ENCODE peak calls at places on chromosomes 7 and 10, in six cellular contexts. One of them, this sample, is unnamed.

GRCh38 chr10:18195060-18195799 is 55.0 kb downstream of the CACNB2 start:
- DNase-seq in A172: no peak
- DNase-seq in fibroblast of lung: peak; percentile 37
- DNase-seq in T-helper 17 cell: no peak
- DNase-seq in heart left ventricle: no peak
- DNase-seq in GM12878: no peak
- DNase-seq in this sample: no peak

GRCh38 chr10:49518982-49519578 is 19.8 kb downstream of the ERCC6 start:
- DNase-seq in fibroblast of lung: peak; percentile 56
- DNase-seq in T-helper 17 cell: no peak
- DNase-seq in A172: peak; percentile 54
- DNase-seq in GM12878: no peak
- DNase-seq in heart left ventricle: no peak
- DNase-seq in this sample: peak; percentile 64

GRCh38 chr10:86988501-86988900 is 20.2 kb downstream of the ADIRF start:
- DNase-seq in heart left ventricle: no peak
- DNase-seq in T-helper 17 cell: no peak
- DNase-seq in GM12878: no peak
- DNase-seq in A172: no peak
- DNase-seq in fibroblast of lung: no peak
- DNase-seq in this sample: no peak

GRCh38 chr7:134470864-134471263 is 12.0 kb upstream of the AKR1B1 start:
- DNase-seq in A172: peak; percentile 76
- DNase-seq in heart left ventricle: no peak
- DNase-seq in fibroblast of lung: peak; percentile 69
- DNase-seq in GM12878: no peak
- DNase-seq in T-helper 17 cell: no peak
- DNase-seq in this sample: no peak

GRCh38 chr7:4799508-4800268 is 24.3 kb downstream of the AP5Z1 start:
- DNase-seq in heart left ventricle: peak; percentile 65
- DNase-seq in A172: no peak
- DNase-seq in fibroblast of lung: no peak
- DNase-seq in T-helper 17 cell: no peak
- DNase-seq in GM12878: no peak
- DNase-seq in this sample: peak; percentile 47

GRCh38 chr7:149883452-149883861 is 9.7 kb downstream of the ATP6V0E2 start:
- DNase-seq in GM12878: no peak
- DNase-seq in heart left ventricle: peak; percentile 56
- DNase-seq in A172: peak; percentile 49
- DNase-seq in T-helper 17 cell: peak; percentile 34
- DNase-seq in fibroblast of lung: peak; percentile 45
- DNase-seq in this sample: peak; percentile 77

GRCh38 chr10:44008917-44009620 is 360.4 kb upstream of the ZNF32 start:
- DNase-seq in fibroblast of lung: no peak
- DNase-seq in GM12878: peak; percentile 36
- DNase-seq in A172: no peak
- DNase-seq in heart left ventricle: no peak
- DNase-seq in T-helper 17 cell: no peak
- DNase-seq in this sample: no peak

GRCh38 chr10:73922007-73922863 is 11.3 kb downstream of the PLAU start:
- DNase-seq in A172: no peak
- DNase-seq in T-helper 17 cell: no peak
- DNase-seq in heart left ventricle: no peak
- DNase-seq in GM12878: no peak
- DNase-seq in fibroblast of lung: no peak
- DNase-seq in this sample: no peak

GRCh38 chr10:285216-285967 is 150.1 kb downstream of the ZMYND11 start:
- DNase-seq in A172: no peak
- DNase-seq in heart left ventricle: no peak
- DNase-seq in fibroblast of lung: no peak
- DNase-seq in GM12878: no peak
- DNase-seq in T-helper 17 cell: no peak
- DNase-seq in this sample: no peak

GRCh38 chr7:45890902-45891461 is 2.7 kb downstream of the IGFBP1 start:
- DNase-seq in heart left ventricle: no peak
- DNase-seq in T-helper 17 cell: no peak
- DNase-seq in fibroblast of lung: peak; percentile 64
- DNase-seq in A172: peak; percentile 57
- DNase-seq in GM12878: no peak
- DNase-seq in this sample: no peak

GRCh38 chr10:127971973-127972615 is 65.2 kb downstream of the PTPRE start:
- DNase-seq in fibroblast of lung: no peak
- DNase-seq in A172: no peak
- DNase-seq in heart left ventricle: no peak
- DNase-seq in T-helper 17 cell: no peak
- DNase-seq in GM12878: no peak
- DNase-seq in this sample: no peak

GRCh38 chr7:37382546-37383088 is 66.0 kb downstream of the ELMO1 start:
- DNase-seq in fibroblast of lung: no peak
- DNase-seq in GM12878: no peak
- DNase-seq in T-helper 17 cell: no peak
- DNase-seq in A172: no peak
- DNase-seq in heart left ventricle: no peak
- DNase-seq in this sample: no peak

GRCh38 chr7:144653449-144653848 is 182.4 kb downstream of the TPK1 start:
- DNase-seq in GM12878: no peak
- DNase-seq in T-helper 17 cell: no peak
- DNase-seq in A172: no peak
- DNase-seq in fibroblast of lung: no peak
- DNase-seq in heart left ventricle: no peak
- DNase-seq in this sample: no peak

GRCh38 chr10:78741541-78741940 is 327.2 kb upstream of the ZMIZ1 start:
- DNase-seq in A172: no peak
- DNase-seq in T-helper 17 cell: no peak
- DNase-seq in GM12878: no peak
- DNase-seq in heart left ventricle: no peak
- DNase-seq in fibroblast of lung: peak; percentile 62
- DNase-seq in this sample: no peak

GRCh38 chr10:33706191-33706590 is 371.7 kb upstream of the NRP1 start:
- DNase-seq in GM12878: no peak
- DNase-seq in A172: peak; percentile 38
- DNase-seq in T-helper 17 cell: no peak
- DNase-seq in heart left ventricle: peak; percentile 77
- DNase-seq in fibroblast of lung: peak; percentile 58
- DNase-seq in this sample: no peak

GRCh38 chr10:44261296-44261695 is 123.6 kb downstream of the CXCL12 start:
- DNase-seq in GM12878: no peak
- DNase-seq in heart left ventricle: peak; percentile 84
- DNase-seq in fibroblast of lung: no peak
- DNase-seq in T-helper 17 cell: no peak
- DNase-seq in A172: no peak
- DNase-seq in this sample: no peak

GRCh38 chr10:103153765-103154197 is 39.3 kb downstream of the NT5C2 start:
- DNase-seq in T-helper 17 cell: no peak
- DNase-seq in heart left ventricle: no peak
- DNase-seq in A172: no peak
- DNase-seq in GM12878: no peak
- DNase-seq in fibroblast of lung: peak; percentile 72
- DNase-seq in this sample: no peak

GRCh38 chr7:16841681-16842080 is 36.9 kb upstream of the AGR2 start:
- DNase-seq in fibroblast of lung: no peak
- DNase-seq in A172: no peak
- DNase-seq in GM12878: no peak
- DNase-seq in T-helper 17 cell: no peak
- DNase-seq in heart left ventricle: no peak
- DNase-seq in this sample: no peak

GRCh38 chr7:135380351-135380750 is 129.6 kb downstream of the CNOT4 start:
- DNase-seq in heart left ventricle: no peak
- DNase-seq in fibroblast of lung: no peak
- DNase-seq in GM12878: no peak
- DNase-seq in A172: no peak
- DNase-seq in T-helper 17 cell: no peak
- DNase-seq in this sample: no peak

GRCh38 chr10:127720903-127721302 is 16.1 kb upstream of the FOXI2 start:
- DNase-seq in GM12878: no peak
- DNase-seq in T-helper 17 cell: no peak
- DNase-seq in fibroblast of lung: no peak
- DNase-seq in heart left ventricle: no peak
- DNase-seq in A172: no peak
- DNase-seq in this sample: no peak

GRCh38 chr7:30799976-30800661 is 28.9 kb downstream of the MINDY4 start:
- DNase-seq in GM12878: no peak
- DNase-seq in A172: no peak
- DNase-seq in T-helper 17 cell: no peak
- DNase-seq in heart left ventricle: no peak
- DNase-seq in fibroblast of lung: no peak
- DNase-seq in this sample: no peak

GRCh38 chr7:674454-675410 is 51.8 kb upstream of the DNAAF5 start:
- DNase-seq in fibroblast of lung: no peak
- DNase-seq in T-helper 17 cell: no peak
- DNase-seq in A172: no peak
- DNase-seq in GM12878: no peak
- DNase-seq in heart left ventricle: peak; percentile 77
- DNase-seq in this sample: no peak

GRCh38 chr7:54796150-54796549 is 37.1 kb upstream of the SEC61G start:
- DNase-seq in fibroblast of lung: no peak
- DNase-seq in T-helper 17 cell: no peak
- DNase-seq in heart left ventricle: no peak
- DNase-seq in GM12878: no peak
- DNase-seq in A172: no peak
- DNase-seq in this sample: no peak

GRCh38 chr10:100186813-100187212 is 984 bp upstream of the ERLIN1 start:
- DNase-seq in GM12878: no peak
- DNase-seq in fibroblast of lung: no peak
- DNase-seq in A172: no peak
- DNase-seq in heart left ventricle: no peak
- DNase-seq in T-helper 17 cell: no peak
- DNase-seq in this sample: peak; percentile 32

GRCh38 chr7:79702116-79702515 is 248.6 kb upstream of the MAGI2 start:
- DNase-seq in A172: no peak
- DNase-seq in GM12878: no peak
- DNase-seq in fibroblast of lung: no peak
- DNase-seq in heart left ventricle: no peak
- DNase-seq in T-helper 17 cell: no peak
- DNase-seq in this sample: no peak

GRCh38 chr10:122077311-122077875 is 88.4 kb downstream of the TACC2 start:
- DNase-seq in A172: no peak
- DNase-seq in GM12878: no peak
- DNase-seq in T-helper 17 cell: no peak
- DNase-seq in heart left ventricle: no peak
- DNase-seq in fibroblast of lung: no peak
- DNase-seq in this sample: no peak

GRCh38 chr10:112969542-112969941 is 19.5 kb downstream of the TCF7L2 start:
- DNase-seq in heart left ventricle: no peak
- DNase-seq in fibroblast of lung: no peak
- DNase-seq in A172: no peak
- DNase-seq in GM12878: no peak
- DNase-seq in T-helper 17 cell: no peak
- DNase-seq in this sample: peak; percentile 91

GRCh38 chr10:18075881-18076280 is 64.3 kb upstream of the CACNB2 start:
- DNase-seq in A172: no peak
- DNase-seq in fibroblast of lung: no peak
- DNase-seq in T-helper 17 cell: no peak
- DNase-seq in heart left ventricle: no peak
- DNase-seq in GM12878: no peak
- DNase-seq in this sample: no peak

GRCh38 chr7:104851268-104851667 is 162.7 kb upstream of the KMT2E start:
- DNase-seq in heart left ventricle: no peak
- DNase-seq in A172: no peak
- DNase-seq in fibroblast of lung: no peak
- DNase-seq in GM12878: no peak
- DNase-seq in T-helper 17 cell: no peak
- DNase-seq in this sample: no peak

GRCh38 chr7:154741131-154741530 is 261.8 kb downstream of the PAXIP1 start:
- DNase-seq in GM12878: no peak
- DNase-seq in fibroblast of lung: no peak
- DNase-seq in T-helper 17 cell: no peak
- DNase-seq in heart left ventricle: no peak
- DNase-seq in A172: no peak
- DNase-seq in this sample: no peak

GRCh38 chr7:95899919-95900513 is 127.7 kb downstream of the DYNC1I1 start:
- DNase-seq in fibroblast of lung: no peak
- DNase-seq in GM12878: no peak
- DNase-seq in T-helper 17 cell: no peak
- DNase-seq in A172: no peak
- DNase-seq in heart left ventricle: no peak
- DNase-seq in this sample: peak; percentile 16

GRCh38 chr10:118799779-118800178 is 45.0 kb upstream of the CACUL1 start:
- DNase-seq in GM12878: no peak
- DNase-seq in T-helper 17 cell: no peak
- DNase-seq in fibroblast of lung: no peak
- DNase-seq in heart left ventricle: no peak
- DNase-seq in A172: peak; percentile 73
- DNase-seq in this sample: no peak